ENCODE peak calls at places on chromosome 5, in ten cellular contexts. One of them, this sample, is unnamed.

GRCh38 chr5:34690301-34690700 is 34.2 kb downstream of the RAI14 start:
- DNase-seq in endodermal cell: peak
- DNase-seq in adrenal gland: no peak
- DNase-seq in heart left ventricle: no peak
- DNase-seq in Peyer's patch: no peak
- DNase-seq in choroid plexus epithelial cell: no peak
- DNase-seq in lung: no peak
- DNase-seq in right lobe of liver: no peak
- DNase-seq in fibroblast of mammary gland: no peak
- DNase-seq in HFF-Myc: no peak
- DNase-seq in this sample: no peak

GRCh38 chr5:115352571-115352970 is 56.1 kb upstream of the CCDC112 start:
- DNase-seq in endodermal cell: no peak
- DNase-seq in adrenal gland: no peak
- DNase-seq in heart left ventricle: no peak
- DNase-seq in Peyer's patch: no peak
- DNase-seq in choroid plexus epithelial cell: no peak
- DNase-seq in lung: no peak
- DNase-seq in right lobe of liver: no peak
- DNase-seq in fibroblast of mammary gland: no peak
- DNase-seq in HFF-Myc: no peak
- DNase-seq in this sample: no peak

GRCh38 chr5:58117491-58117890 is 342.4 kb downstream of the PLK2 start:
- DNase-seq in endodermal cell: no peak
- DNase-seq in adrenal gland: no peak
- DNase-seq in heart left ventricle: no peak
- DNase-seq in Peyer's patch: no peak
- DNase-seq in choroid plexus epithelial cell: no peak
- DNase-seq in lung: no peak
- DNase-seq in right lobe of liver: no peak
- DNase-seq in fibroblast of mammary gland: no peak
- DNase-seq in HFF-Myc: no peak
- DNase-seq in this sample: no peak

GRCh38 chr5:60177596-60177995 is 284.1 kb upstream of the PDE4D start:
- DNase-seq in endodermal cell: no peak
- DNase-seq in adrenal gland: no peak
- DNase-seq in heart left ventricle: no peak
- DNase-seq in Peyer's patch: no peak
- DNase-seq in choroid plexus epithelial cell: peak
- DNase-seq in lung: no peak
- DNase-seq in right lobe of liver: no peak
- DNase-seq in fibroblast of mammary gland: no peak
- DNase-seq in HFF-Myc: no peak
- DNase-seq in this sample: no peak

GRCh38 chr5:765948-766631 is 18.4 kb downstream of the ZDHHC11B start:
- DNase-seq in endodermal cell: peak
- DNase-seq in adrenal gland: no peak
- DNase-seq in heart left ventricle: peak
- DNase-seq in Peyer's patch: peak
- DNase-seq in choroid plexus epithelial cell: no peak
- DNase-seq in lung: no peak
- DNase-seq in right lobe of liver: peak
- DNase-seq in fibroblast of mammary gland: no peak
- DNase-seq in HFF-Myc: no peak
- DNase-seq in this sample: peak

GRCh38 chr5:172010278-172010677 is 3.8 kb upstream of the FBXW11 start:
- DNase-seq in endodermal cell: no peak
- DNase-seq in adrenal gland: no peak
- DNase-seq in heart left ventricle: no peak
- DNase-seq in Peyer's patch: no peak
- DNase-seq in choroid plexus epithelial cell: peak
- DNase-seq in lung: no peak
- DNase-seq in right lobe of liver: no peak
- DNase-seq in fibroblast of mammary gland: peak
- DNase-seq in HFF-Myc: no peak
- DNase-seq in this sample: no peak

GRCh38 chr5:8784692-8785091 is 761.2 kb downstream of the SEMA5A start:
- DNase-seq in endodermal cell: no peak
- DNase-seq in adrenal gland: no peak
- DNase-seq in heart left ventricle: no peak
- DNase-seq in Peyer's patch: no peak
- DNase-seq in choroid plexus epithelial cell: no peak
- DNase-seq in lung: no peak
- DNase-seq in right lobe of liver: no peak
- DNase-seq in fibroblast of mammary gland: peak
- DNase-seq in HFF-Myc: no peak
- DNase-seq in this sample: no peak

GRCh38 chr5:92808474-92808873 is 772.5 kb downstream of the NR2F1-AS1 start:
- DNase-seq in endodermal cell: no peak
- DNase-seq in adrenal gland: no peak
- DNase-seq in heart left ventricle: no peak
- DNase-seq in Peyer's patch: no peak
- DNase-seq in choroid plexus epithelial cell: no peak
- DNase-seq in lung: no peak
- DNase-seq in right lobe of liver: no peak
- DNase-seq in fibroblast of mammary gland: no peak
- DNase-seq in HFF-Myc: no peak
- DNase-seq in this sample: no peak

GRCh38 chr5:68884144-68884754 is 209.6 kb upstream of the SLC30A5 start:
- DNase-seq in endodermal cell: no peak
- DNase-seq in adrenal gland: no peak
- DNase-seq in heart left ventricle: no peak
- DNase-seq in Peyer's patch: no peak
- DNase-seq in choroid plexus epithelial cell: no peak
- DNase-seq in lung: no peak
- DNase-seq in right lobe of liver: no peak
- DNase-seq in fibroblast of mammary gland: no peak
- DNase-seq in HFF-Myc: no peak
- DNase-seq in this sample: no peak

GRCh38 chr5:38316544-38317224 is 58.3 kb downstream of the EGFLAM start:
- DNase-seq in endodermal cell: no peak
- DNase-seq in adrenal gland: peak
- DNase-seq in heart left ventricle: no peak
- DNase-seq in Peyer's patch: no peak
- DNase-seq in choroid plexus epithelial cell: peak
- DNase-seq in lung: no peak
- DNase-seq in right lobe of liver: no peak
- DNase-seq in fibroblast of mammary gland: peak
- DNase-seq in HFF-Myc: peak
- DNase-seq in this sample: peak

GRCh38 chr5:112109331-112109993 is 309.6 kb downstream of the EPB41L4A start:
- DNase-seq in endodermal cell: peak
- DNase-seq in adrenal gland: peak
- DNase-seq in heart left ventricle: no peak
- DNase-seq in Peyer's patch: no peak
- DNase-seq in choroid plexus epithelial cell: peak
- DNase-seq in lung: peak
- DNase-seq in right lobe of liver: peak
- DNase-seq in fibroblast of mammary gland: peak
- DNase-seq in HFF-Myc: peak
- DNase-seq in this sample: no peak

GRCh38 chr5:55191165-55191564 is 18.2 kb upstream of the CDC20B start:
- DNase-seq in endodermal cell: no peak
- DNase-seq in adrenal gland: no peak
- DNase-seq in heart left ventricle: no peak
- DNase-seq in Peyer's patch: no peak
- DNase-seq in choroid plexus epithelial cell: no peak
- DNase-seq in lung: no peak
- DNase-seq in right lobe of liver: no peak
- DNase-seq in fibroblast of mammary gland: peak
- DNase-seq in HFF-Myc: no peak
- DNase-seq in this sample: no peak

GRCh38 chr5:55188656-55189380 is 15.8 kb upstream of the CDC20B start:
- DNase-seq in endodermal cell: no peak
- DNase-seq in adrenal gland: no peak
- DNase-seq in heart left ventricle: no peak
- DNase-seq in Peyer's patch: no peak
- DNase-seq in choroid plexus epithelial cell: no peak
- DNase-seq in lung: no peak
- DNase-seq in right lobe of liver: no peak
- DNase-seq in fibroblast of mammary gland: no peak
- DNase-seq in HFF-Myc: no peak
- DNase-seq in this sample: no peak

DNA sequence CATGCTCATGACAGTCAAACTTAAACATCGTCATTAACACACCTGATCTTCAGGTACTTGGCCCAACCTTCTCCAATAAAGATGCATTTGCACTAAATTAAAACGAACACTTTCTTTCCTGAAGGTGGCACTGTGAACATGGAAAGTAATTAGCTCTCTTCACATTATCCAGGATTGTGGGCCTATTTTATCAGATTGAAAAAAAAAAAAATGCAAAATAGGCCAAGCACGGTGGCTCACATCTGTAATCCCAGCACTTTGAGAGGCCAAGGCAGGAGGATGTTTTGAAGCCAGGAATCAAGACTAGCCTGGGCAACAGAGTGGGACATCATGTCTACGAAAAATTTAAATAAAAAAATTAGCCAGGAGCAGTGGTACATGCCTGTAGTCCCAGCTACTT is 14.4 kb upstream of the CDC20B start:
- DNase-seq in endodermal cell: no peak
- DNase-seq in adrenal gland: no peak
- DNase-seq in heart left ventricle: no peak
- DNase-seq in Peyer's patch: no peak
- DNase-seq in choroid plexus epithelial cell: peak
- DNase-seq in lung: no peak
- DNase-seq in right lobe of liver: no peak
- DNase-seq in fibroblast of mammary gland: no peak
- DNase-seq in HFF-Myc: no peak
- DNase-seq in this sample: no peak
- TF ChIP-seq CTCF in endodermal cell: peak
- TF ChIP-seq CTCF in adrenal gland: no peak
- TF ChIP-seq CTCF in heart left ventricle: no peak
- TF ChIP-seq CTCF in Peyer's patch: no peak
- TF ChIP-seq CTCF in choroid plexus epithelial cell: peak
- TF ChIP-seq CTCF in lung: no peak
- TF ChIP-seq CTCF in right lobe of liver: no peak
- TF ChIP-seq CTCF in fibroblast of mammary gland: no peak
- TF ChIP-seq CTCF in HFF-Myc: no peak
- TF ChIP-seq CTCF in this sample: peak

GRCh38 chr5:66807743-66808142 is 211.6 kb downstream of the MAST4 start:
- DNase-seq in endodermal cell: no peak
- DNase-seq in adrenal gland: peak
- DNase-seq in heart left ventricle: no peak
- DNase-seq in Peyer's patch: no peak
- DNase-seq in choroid plexus epithelial cell: peak
- DNase-seq in lung: no peak
- DNase-seq in right lobe of liver: no peak
- DNase-seq in fibroblast of mammary gland: peak
- DNase-seq in HFF-Myc: peak
- DNase-seq in this sample: no peak
- TF ChIP-seq CTCF in endodermal cell: peak
- TF ChIP-seq CTCF in adrenal gland: peak
- TF ChIP-seq CTCF in heart left ventricle: peak
- TF ChIP-seq CTCF in Peyer's patch: no peak
- TF ChIP-seq CTCF in choroid plexus epithelial cell: peak
- TF ChIP-seq CTCF in lung: no peak
- TF ChIP-seq CTCF in right lobe of liver: peak
- TF ChIP-seq CTCF in fibroblast of mammary gland: peak
- TF ChIP-seq CTCF in HFF-Myc: peak
- TF ChIP-seq CTCF in this sample: peak

GRCh38 chr5:130896636-130897035 is 268.4 kb downstream of the HINT1 start:
- DNase-seq in endodermal cell: no peak
- DNase-seq in adrenal gland: no peak
- DNase-seq in heart left ventricle: no peak
- DNase-seq in Peyer's patch: no peak
- DNase-seq in choroid plexus epithelial cell: no peak
- DNase-seq in lung: no peak
- DNase-seq in right lobe of liver: no peak
- DNase-seq in fibroblast of mammary gland: no peak
- DNase-seq in HFF-Myc: no peak
- DNase-seq in this sample: no peak
- TF ChIP-seq CTCF in endodermal cell: no peak
- TF ChIP-seq CTCF in adrenal gland: no peak
- TF ChIP-seq CTCF in heart left ventricle: no peak
- TF ChIP-seq CTCF in Peyer's patch: no peak
- TF ChIP-seq CTCF in choroid plexus epithelial cell: no peak
- TF ChIP-seq CTCF in lung: no peak
- TF ChIP-seq CTCF in right lobe of liver: no peak
- TF ChIP-seq CTCF in fibroblast of mammary gland: no peak
- TF ChIP-seq CTCF in HFF-Myc: no peak
- TF ChIP-seq CTCF in this sample: no peak

GRCh38 chr5:120082316-120083068 is 381.6 kb upstream of the PRR16 start:
- DNase-seq in endodermal cell: no peak
- DNase-seq in adrenal gland: no peak
- DNase-seq in heart left ventricle: no peak
- DNase-seq in Peyer's patch: no peak
- DNase-seq in choroid plexus epithelial cell: peak
- DNase-seq in lung: no peak
- DNase-seq in right lobe of liver: no peak
- DNase-seq in fibroblast of mammary gland: no peak
- DNase-seq in HFF-Myc: no peak
- DNase-seq in this sample: no peak
- TF ChIP-seq CTCF in endodermal cell: peak
- TF ChIP-seq CTCF in adrenal gland: peak
- TF ChIP-seq CTCF in heart left ventricle: no peak
- TF ChIP-seq CTCF in Peyer's patch: no peak
- TF ChIP-seq CTCF in choroid plexus epithelial cell: peak
- TF ChIP-seq CTCF in lung: no peak
- TF ChIP-seq CTCF in right lobe of liver: no peak
- TF ChIP-seq CTCF in fibroblast of mammary gland: peak
- TF ChIP-seq CTCF in HFF-Myc: no peak
- TF ChIP-seq CTCF in this sample: no peak

DNA sequence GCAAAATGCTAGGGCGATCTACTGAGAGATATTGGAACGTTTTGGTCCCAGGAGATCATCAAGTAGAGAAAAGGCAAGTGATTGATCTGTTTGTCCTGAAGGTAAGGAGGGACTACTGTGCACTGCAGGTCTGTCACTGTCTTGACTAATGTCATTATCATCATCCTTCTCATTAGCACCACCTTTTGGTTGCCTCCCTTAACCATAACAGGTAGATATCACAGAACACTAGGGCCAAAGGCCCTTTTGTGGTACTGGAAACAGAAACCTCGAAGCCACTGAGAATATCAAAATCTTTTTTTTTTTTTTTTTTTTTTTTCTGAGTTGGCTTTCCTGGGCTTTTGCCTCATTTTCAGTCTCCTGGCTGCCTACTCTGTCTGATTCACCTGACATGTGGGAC is 134.0 kb downstream of the KCTD16 start:
- DNase-seq in endodermal cell: no peak
- DNase-seq in adrenal gland: no peak
- DNase-seq in heart left ventricle: no peak
- DNase-seq in Peyer's patch: no peak
- DNase-seq in choroid plexus epithelial cell: no peak
- DNase-seq in lung: no peak
- DNase-seq in right lobe of liver: no peak
- DNase-seq in fibroblast of mammary gland: no peak
- DNase-seq in HFF-Myc: no peak
- DNase-seq in this sample: no peak
- TF ChIP-seq CTCF in endodermal cell: peak
- TF ChIP-seq CTCF in adrenal gland: no peak
- TF ChIP-seq CTCF in heart left ventricle: no peak
- TF ChIP-seq CTCF in Peyer's patch: no peak
- TF ChIP-seq CTCF in choroid plexus epithelial cell: no peak
- TF ChIP-seq CTCF in lung: no peak
- TF ChIP-seq CTCF in right lobe of liver: no peak
- TF ChIP-seq CTCF in fibroblast of mammary gland: no peak
- TF ChIP-seq CTCF in HFF-Myc: no peak
- TF ChIP-seq CTCF in this sample: no peak